ENCODE peak calls at places on chromosomes 2 and 18, in nine cellular contexts. One of them, this sample, is unnamed.

GRCh38 chr2:164369416-164369815 is 251.9 kb downstream of the GRB14 start:
- DNase-seq in NCI-H510A treated with DMSO at 0.1 percent for 48 hours: no peak
- DNase-seq in NCI-H2081: no peak
- DNase-seq in AG09309: no peak
- DNase-seq in GM10248: no peak
- DNase-seq in stimulated activated CD4-positive, alpha-beta T cell treated with anti-CD3 and anti-CD28 coated beads, TNF-alpha, amount 100 ng/mL, for 48 hours: no peak
- DNase-seq in Right ventricle myocardium superior: no peak
- DNase-seq in non-pigmented ciliary epithelial cell: no peak
- DNase-seq in pancreas: no peak
- DNase-seq in this sample: no peak

GRCh38 chr18:63317982-63318881 is 1.3 kb downstream of the BCL2 start:
- DNase-seq in NCI-H510A treated with DMSO at 0.1 percent for 48 hours: peak
- DNase-seq in NCI-H2081: peak
- DNase-seq in AG09309: no peak
- DNase-seq in GM10248: peak
- DNase-seq in stimulated activated CD4-positive, alpha-beta T cell treated with anti-CD3 and anti-CD28 coated beads, TNF-alpha, amount 100 ng/mL, for 48 hours: peak
- DNase-seq in Right ventricle myocardium superior: peak
- DNase-seq in non-pigmented ciliary epithelial cell: no peak
- DNase-seq in pancreas: peak
- DNase-seq in this sample: peak

GRCh38 chr2:31033032-31033431 is 105.2 kb downstream of the GALNT14 start:
- DNase-seq in NCI-H510A treated with DMSO at 0.1 percent for 48 hours: no peak
- DNase-seq in NCI-H2081: no peak
- DNase-seq in AG09309: no peak
- DNase-seq in GM10248: no peak
- DNase-seq in stimulated activated CD4-positive, alpha-beta T cell treated with anti-CD3 and anti-CD28 coated beads, TNF-alpha, amount 100 ng/mL, for 48 hours: no peak
- DNase-seq in Right ventricle myocardium superior: no peak
- DNase-seq in non-pigmented ciliary epithelial cell: no peak
- DNase-seq in pancreas: no peak
- DNase-seq in this sample: no peak

GRCh38 chr18:9561774-9562173 is 52.6 kb downstream of the PPP4R1 start:
- DNase-seq in NCI-H510A treated with DMSO at 0.1 percent for 48 hours: no peak
- DNase-seq in NCI-H2081: no peak
- DNase-seq in AG09309: no peak
- DNase-seq in GM10248: no peak
- DNase-seq in stimulated activated CD4-positive, alpha-beta T cell treated with anti-CD3 and anti-CD28 coated beads, TNF-alpha, amount 100 ng/mL, for 48 hours: no peak
- DNase-seq in Right ventricle myocardium superior: no peak
- DNase-seq in non-pigmented ciliary epithelial cell: no peak
- DNase-seq in pancreas: no peak
- DNase-seq in this sample: no peak

GRCh38 chr2:180614776-180615175 is 365.6 kb upstream of the UBE2E3 start:
- DNase-seq in NCI-H510A treated with DMSO at 0.1 percent for 48 hours: no peak
- DNase-seq in NCI-H2081: no peak
- DNase-seq in AG09309: no peak
- DNase-seq in GM10248: no peak
- DNase-seq in stimulated activated CD4-positive, alpha-beta T cell treated with anti-CD3 and anti-CD28 coated beads, TNF-alpha, amount 100 ng/mL, for 48 hours: no peak
- DNase-seq in Right ventricle myocardium superior: no peak
- DNase-seq in non-pigmented ciliary epithelial cell: no peak
- DNase-seq in pancreas: no peak
- DNase-seq in this sample: no peak

GRCh38 chr18:57439617-57439975 is 4.4 kb downstream of the ONECUT2 start:
- DNase-seq in NCI-H510A treated with DMSO at 0.1 percent for 48 hours: no peak
- DNase-seq in NCI-H2081: no peak
- DNase-seq in AG09309: no peak
- DNase-seq in GM10248: peak
- DNase-seq in stimulated activated CD4-positive, alpha-beta T cell treated with anti-CD3 and anti-CD28 coated beads, TNF-alpha, amount 100 ng/mL, for 48 hours: no peak
- DNase-seq in Right ventricle myocardium superior: no peak
- DNase-seq in non-pigmented ciliary epithelial cell: no peak
- DNase-seq in pancreas: no peak
- DNase-seq in this sample: no peak

GRCh38 chr2:228613133-228613532 is 431.6 kb upstream of the SPHKAP start:
- DNase-seq in NCI-H510A treated with DMSO at 0.1 percent for 48 hours: no peak
- DNase-seq in NCI-H2081: no peak
- DNase-seq in AG09309: peak
- DNase-seq in GM10248: no peak
- DNase-seq in stimulated activated CD4-positive, alpha-beta T cell treated with anti-CD3 and anti-CD28 coated beads, TNF-alpha, amount 100 ng/mL, for 48 hours: peak
- DNase-seq in Right ventricle myocardium superior: no peak
- DNase-seq in non-pigmented ciliary epithelial cell: peak
- DNase-seq in pancreas: no peak
- DNase-seq in this sample: no peak

GRCh38 chr2:206105541-206105940 is 19.6 kb upstream of the INO80D start:
- DNase-seq in NCI-H510A treated with DMSO at 0.1 percent for 48 hours: no peak
- DNase-seq in NCI-H2081: no peak
- DNase-seq in AG09309: no peak
- DNase-seq in GM10248: no peak
- DNase-seq in stimulated activated CD4-positive, alpha-beta T cell treated with anti-CD3 and anti-CD28 coated beads, TNF-alpha, amount 100 ng/mL, for 48 hours: no peak
- DNase-seq in Right ventricle myocardium superior: no peak
- DNase-seq in non-pigmented ciliary epithelial cell: no peak
- DNase-seq in pancreas: no peak
- DNase-seq in this sample: no peak

GRCh38 chr18:49584431-49584830 is 22.6 kb downstream of the LIPG start:
- DNase-seq in NCI-H510A treated with DMSO at 0.1 percent for 48 hours: no peak
- DNase-seq in NCI-H2081: no peak
- DNase-seq in AG09309: no peak
- DNase-seq in GM10248: no peak
- DNase-seq in stimulated activated CD4-positive, alpha-beta T cell treated with anti-CD3 and anti-CD28 coated beads, TNF-alpha, amount 100 ng/mL, for 48 hours: no peak
- DNase-seq in Right ventricle myocardium superior: no peak
- DNase-seq in non-pigmented ciliary epithelial cell: no peak
- DNase-seq in pancreas: no peak
- DNase-seq in this sample: no peak

GRCh38 chr2:70994055-70994444 is 623 bp downstream of the TEX261 start:
- DNase-seq in NCI-H510A treated with DMSO at 0.1 percent for 48 hours: peak
- DNase-seq in NCI-H2081: no peak
- DNase-seq in AG09309: no peak
- DNase-seq in GM10248: peak
- DNase-seq in stimulated activated CD4-positive, alpha-beta T cell treated with anti-CD3 and anti-CD28 coated beads, TNF-alpha, amount 100 ng/mL, for 48 hours: no peak
- DNase-seq in Right ventricle myocardium superior: no peak
- DNase-seq in non-pigmented ciliary epithelial cell: no peak
- DNase-seq in pancreas: no peak
- DNase-seq in this sample: no peak

GRCh38 chr2:129191530-129191929 is 787.9 kb upstream of the RAB6C start:
- DNase-seq in NCI-H510A treated with DMSO at 0.1 percent for 48 hours: no peak
- DNase-seq in NCI-H2081: no peak
- DNase-seq in AG09309: no peak
- DNase-seq in GM10248: no peak
- DNase-seq in stimulated activated CD4-positive, alpha-beta T cell treated with anti-CD3 and anti-CD28 coated beads, TNF-alpha, amount 100 ng/mL, for 48 hours: no peak
- DNase-seq in Right ventricle myocardium superior: no peak
- DNase-seq in non-pigmented ciliary epithelial cell: no peak
- DNase-seq in pancreas: no peak
- DNase-seq in this sample: no peak

GRCh38 chr2:3194828-3195227 is 182.8 kb downstream of the EIPR1 start:
- DNase-seq in NCI-H510A treated with DMSO at 0.1 percent for 48 hours: no peak
- DNase-seq in NCI-H2081: no peak
- DNase-seq in AG09309: no peak
- DNase-seq in GM10248: no peak
- DNase-seq in stimulated activated CD4-positive, alpha-beta T cell treated with anti-CD3 and anti-CD28 coated beads, TNF-alpha, amount 100 ng/mL, for 48 hours: no peak
- DNase-seq in Right ventricle myocardium superior: peak
- DNase-seq in non-pigmented ciliary epithelial cell: no peak
- DNase-seq in pancreas: no peak
- DNase-seq in this sample: no peak

GRCh38 chr2:176473177-176473576 is 203.9 kb downstream of the MTX2 start:
- DNase-seq in NCI-H510A treated with DMSO at 0.1 percent for 48 hours: peak
- DNase-seq in NCI-H2081: peak
- DNase-seq in AG09309: no peak
- DNase-seq in GM10248: peak
- DNase-seq in stimulated activated CD4-positive, alpha-beta T cell treated with anti-CD3 and anti-CD28 coated beads, TNF-alpha, amount 100 ng/mL, for 48 hours: no peak
- DNase-seq in Right ventricle myocardium superior: peak
- DNase-seq in non-pigmented ciliary epithelial cell: no peak
- DNase-seq in pancreas: no peak
- DNase-seq in this sample: no peak

GRCh38 chr18:46477425-46478011 is 179.5 kb downstream of the LOXHD1 start:
- DNase-seq in NCI-H510A treated with DMSO at 0.1 percent for 48 hours: no peak
- DNase-seq in NCI-H2081: no peak
- DNase-seq in AG09309: no peak
- DNase-seq in GM10248: no peak
- DNase-seq in stimulated activated CD4-positive, alpha-beta T cell treated with anti-CD3 and anti-CD28 coated beads, TNF-alpha, amount 100 ng/mL, for 48 hours: no peak
- DNase-seq in Right ventricle myocardium superior: no peak
- DNase-seq in non-pigmented ciliary epithelial cell: no peak
- DNase-seq in pancreas: no peak
- DNase-seq in this sample: no peak

GRCh38 chr2:241798081-241798630 is 10.8 kb upstream of the NEU4 start:
- DNase-seq in NCI-H510A treated with DMSO at 0.1 percent for 48 hours: no peak
- DNase-seq in NCI-H2081: peak
- DNase-seq in AG09309: no peak
- DNase-seq in GM10248: peak
- DNase-seq in stimulated activated CD4-positive, alpha-beta T cell treated with anti-CD3 and anti-CD28 coated beads, TNF-alpha, amount 100 ng/mL, for 48 hours: no peak
- DNase-seq in Right ventricle myocardium superior: no peak
- DNase-seq in non-pigmented ciliary epithelial cell: no peak
- DNase-seq in pancreas: no peak
- DNase-seq in this sample: no peak

GRCh38 chr18:72762505-72763122 is 105.2 kb downstream of the NETO1 start:
- DNase-seq in NCI-H510A treated with DMSO at 0.1 percent for 48 hours: peak
- DNase-seq in NCI-H2081: peak
- DNase-seq in AG09309: peak
- DNase-seq in GM10248: peak
- DNase-seq in stimulated activated CD4-positive, alpha-beta T cell treated with anti-CD3 and anti-CD28 coated beads, TNF-alpha, amount 100 ng/mL, for 48 hours: no peak
- DNase-seq in Right ventricle myocardium superior: no peak
- DNase-seq in non-pigmented ciliary epithelial cell: peak
- DNase-seq in pancreas: no peak
- DNase-seq in this sample: no peak

GRCh38 chr2:98601532-98602132 is 6.7 kb downstream of the COA5 start:
- DNase-seq in NCI-H510A treated with DMSO at 0.1 percent for 48 hours: peak
- DNase-seq in NCI-H2081: peak
- DNase-seq in AG09309: no peak
- DNase-seq in GM10248: peak
- DNase-seq in stimulated activated CD4-positive, alpha-beta T cell treated with anti-CD3 and anti-CD28 coated beads, TNF-alpha, amount 100 ng/mL, for 48 hours: no peak
- DNase-seq in Right ventricle myocardium superior: no peak
- DNase-seq in non-pigmented ciliary epithelial cell: no peak
- DNase-seq in pancreas: no peak
- DNase-seq in this sample: no peak

GRCh38 chr2:65554765-65555561 is 122.6 kb upstream of the SPRED2 start:
- DNase-seq in NCI-H510A treated with DMSO at 0.1 percent for 48 hours: no peak
- DNase-seq in NCI-H2081: no peak
- DNase-seq in AG09309: no peak
- DNase-seq in GM10248: no peak
- DNase-seq in stimulated activated CD4-positive, alpha-beta T cell treated with anti-CD3 and anti-CD28 coated beads, TNF-alpha, amount 100 ng/mL, for 48 hours: no peak
- DNase-seq in Right ventricle myocardium superior: no peak
- DNase-seq in non-pigmented ciliary epithelial cell: no peak
- DNase-seq in pancreas: no peak
- DNase-seq in this sample: no peak

GRCh38 chr2:152864601-152865000 is 146.2 kb downstream of the ARL6IP6 start:
- DNase-seq in NCI-H510A treated with DMSO at 0.1 percent for 48 hours: no peak
- DNase-seq in NCI-H2081: no peak
- DNase-seq in AG09309: no peak
- DNase-seq in GM10248: no peak
- DNase-seq in stimulated activated CD4-positive, alpha-beta T cell treated with anti-CD3 and anti-CD28 coated beads, TNF-alpha, amount 100 ng/mL, for 48 hours: no peak
- DNase-seq in Right ventricle myocardium superior: no peak
- DNase-seq in non-pigmented ciliary epithelial cell: no peak
- DNase-seq in pancreas: no peak
- DNase-seq in this sample: no peak

GRCh38 chr2:111133603-111134002 is 12.9 kb downstream of the BCL2L11 start:
- DNase-seq in NCI-H510A treated with DMSO at 0.1 percent for 48 hours: no peak
- DNase-seq in NCI-H2081: no peak
- DNase-seq in AG09309: no peak
- DNase-seq in GM10248: no peak
- DNase-seq in stimulated activated CD4-positive, alpha-beta T cell treated with anti-CD3 and anti-CD28 coated beads, TNF-alpha, amount 100 ng/mL, for 48 hours: no peak
- DNase-seq in Right ventricle myocardium superior: no peak
- DNase-seq in non-pigmented ciliary epithelial cell: no peak
- DNase-seq in pancreas: no peak
- DNase-seq in this sample: no peak

GRCh38 chr2:113896791-113897190 is 6.9 kb downstream of the ACTR3 start:
- DNase-seq in NCI-H510A treated with DMSO at 0.1 percent for 48 hours: no peak
- DNase-seq in NCI-H2081: no peak
- DNase-seq in AG09309: no peak
- DNase-seq in GM10248: no peak
- DNase-seq in stimulated activated CD4-positive, alpha-beta T cell treated with anti-CD3 and anti-CD28 coated beads, TNF-alpha, amount 100 ng/mL, for 48 hours: no peak
- DNase-seq in Right ventricle myocardium superior: no peak
- DNase-seq in non-pigmented ciliary epithelial cell: no peak
- DNase-seq in pancreas: no peak
- DNase-seq in this sample: no peak

GRCh38 chr2:181354626-181355025 is 102.6 kb upstream of the ITGA4 start:
- DNase-seq in NCI-H510A treated with DMSO at 0.1 percent for 48 hours: no peak
- DNase-seq in NCI-H2081: no peak
- DNase-seq in AG09309: peak
- DNase-seq in GM10248: no peak
- DNase-seq in stimulated activated CD4-positive, alpha-beta T cell treated with anti-CD3 and anti-CD28 coated beads, TNF-alpha, amount 100 ng/mL, for 48 hours: no peak
- DNase-seq in Right ventricle myocardium superior: no peak
- DNase-seq in non-pigmented ciliary epithelial cell: peak
- DNase-seq in pancreas: no peak
- DNase-seq in this sample: no peak